ENCODE peak calls at places on chromosomes 3 and 15, in six cellular contexts. One of them, this sample, is unnamed.
A peak's percentile ranks its signal among the peaks of the same experiment; 100 is the strongest.

GRCh38 chr3:33687406-33688010 is 30.5 kb downstream of the CLASP2 start:
- DNase-seq in BJ: no peak
- DNase-seq in tibial artery: no peak
- DNase-seq in endothelial cell: no peak
- DNase-seq in K562: no peak
- DNase-seq in mammary epithelial cell: peak; percentile 53
- DNase-seq in this sample: no peak

GRCh38 chr15:48373855-48374421 is 42.7 kb downstream of the DUT start:
- DNase-seq in mammary epithelial cell: peak; percentile 75
- DNase-seq in BJ: no peak
- DNase-seq in K562: peak; percentile 47
- DNase-seq in tibial artery: peak; percentile 34
- DNase-seq in endothelial cell: no peak
- DNase-seq in this sample: peak; percentile 46

GRCh38 chr15:32716960-32717289 is 879 bp upstream of the GREM1 start:
- DNase-seq in K562: no peak
- DNase-seq in BJ: no peak
- DNase-seq in endothelial cell: no peak
- DNase-seq in mammary epithelial cell: no peak
- DNase-seq in tibial artery: no peak
- DNase-seq in this sample: no peak

GRCh38 chr3:107239703-107240102 is 137.5 kb upstream of the CCDC54 start:
- DNase-seq in BJ: no peak
- DNase-seq in mammary epithelial cell: no peak
- DNase-seq in endothelial cell: no peak
- DNase-seq in tibial artery: no peak
- DNase-seq in K562: no peak
- DNase-seq in this sample: no peak

GRCh38 chr3:166263460-166263859 is 426.2 kb upstream of the BCHE start:
- DNase-seq in tibial artery: no peak
- DNase-seq in endothelial cell: no peak
- DNase-seq in mammary epithelial cell: no peak
- DNase-seq in BJ: no peak
- DNase-seq in K562: peak; percentile 8
- DNase-seq in this sample: no peak

GRCh38 chr3:109923431-109923830 is 586.1 kb upstream of the DPPA4 start:
- DNase-seq in K562: no peak
- DNase-seq in endothelial cell: no peak
- DNase-seq in BJ: no peak
- DNase-seq in tibial artery: no peak
- DNase-seq in mammary epithelial cell: peak; percentile 63
- DNase-seq in this sample: no peak

GRCh38 chr3:190696777-190697501 is 165.6 kb downstream of the GMNC start:
- DNase-seq in endothelial cell: peak; percentile 13
- DNase-seq in BJ: no peak
- DNase-seq in mammary epithelial cell: no peak
- DNase-seq in K562: no peak
- DNase-seq in tibial artery: no peak
- DNase-seq in this sample: no peak

GRCh38 chr15:43516185-43516584 is 1.2 kb upstream of the MAP1A start:
- DNase-seq in BJ: no peak
- DNase-seq in K562: peak; percentile 27
- DNase-seq in endothelial cell: no peak
- DNase-seq in mammary epithelial cell: no peak
- DNase-seq in tibial artery: peak; percentile 62
- DNase-seq in this sample: no peak

GRCh38 chr3:119570229-119570628 is 9.1 kb upstream of the ADPRH start:
- DNase-seq in BJ: no peak
- DNase-seq in mammary epithelial cell: no peak
- DNase-seq in K562: no peak
- DNase-seq in endothelial cell: no peak
- DNase-seq in tibial artery: no peak
- DNase-seq in this sample: no peak
- TF ChIP-seq CTCF in BJ: no peak
- TF ChIP-seq CTCF in mammary epithelial cell: no peak
- TF ChIP-seq CTCF in K562: no peak
- TF ChIP-seq CTCF in endothelial cell: no peak
- TF ChIP-seq CTCF in tibial artery: no peak
- TF ChIP-seq CTCF in this sample: no peak

DNA sequence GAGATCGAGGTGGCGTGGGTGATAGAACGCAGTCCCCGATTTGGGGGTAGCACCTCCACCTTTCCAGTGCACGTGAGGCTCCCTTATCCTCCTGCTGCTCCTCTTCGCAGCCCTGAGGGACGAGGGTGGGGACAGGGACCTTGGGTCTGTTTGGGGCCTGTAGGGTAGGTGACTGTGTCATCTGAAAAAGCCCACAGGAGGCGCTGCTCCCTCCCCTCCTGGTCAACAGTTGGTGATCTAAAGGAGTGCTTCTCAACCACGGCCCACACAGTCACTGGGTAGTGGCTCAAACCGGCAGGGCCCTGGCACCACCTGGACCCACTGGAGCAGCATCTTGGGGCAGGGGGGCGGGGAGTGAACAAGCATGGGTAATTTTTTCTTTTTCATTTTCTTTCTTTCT is 7.1 kb downstream of the LRRK1 start:
- DNase-seq in BJ: no peak
- DNase-seq in tibial artery: no peak
- DNase-seq in endothelial cell: no peak
- DNase-seq in mammary epithelial cell: no peak
- DNase-seq in K562: peak; percentile 22
- DNase-seq in this sample: peak; percentile 51
- TF ChIP-seq CTCF in BJ: no peak
- TF ChIP-seq CTCF in tibial artery: no peak
- TF ChIP-seq CTCF in endothelial cell: no peak
- TF ChIP-seq CTCF in mammary epithelial cell: no peak
- TF ChIP-seq CTCF in K562: peak; percentile 42
- TF ChIP-seq CTCF in this sample: no peak

GRCh38 chr15:100918690-100919480 is at the start of gene LRRK1:
- DNase-seq in K562: peak; percentile 28
- DNase-seq in tibial artery: no peak
- DNase-seq in BJ: no peak
- DNase-seq in mammary epithelial cell: peak; percentile 60
- DNase-seq in endothelial cell: peak; percentile 33
- DNase-seq in this sample: no peak

GRCh38 chr15:100918034-100918689 is 995 bp upstream of the LRRK1 start:
- DNase-seq in tibial artery: peak; percentile 79
- DNase-seq in BJ: no peak
- DNase-seq in endothelial cell: peak; percentile 86
- DNase-seq in mammary epithelial cell: peak; percentile 77
- DNase-seq in K562: peak; percentile 69
- DNase-seq in this sample: peak; percentile 91

GRCh38 chr15:100913961-100914360 is 5.2 kb upstream of the LRRK1 start:
- DNase-seq in endothelial cell: no peak
- DNase-seq in BJ: no peak
- DNase-seq in tibial artery: no peak
- DNase-seq in K562: no peak
- DNase-seq in mammary epithelial cell: no peak
- DNase-seq in this sample: no peak

GRCh38 chr15:100911086-100911485 is 8.1 kb upstream of the LRRK1 start:
- DNase-seq in endothelial cell: no peak
- DNase-seq in BJ: no peak
- DNase-seq in tibial artery: no peak
- DNase-seq in K562: no peak
- DNase-seq in mammary epithelial cell: no peak
- DNase-seq in this sample: no peak

GRCh38 chr15:100914876-100915275 is 4.3 kb upstream of the LRRK1 start:
- DNase-seq in mammary epithelial cell: no peak
- DNase-seq in tibial artery: no peak
- DNase-seq in K562: no peak
- DNase-seq in endothelial cell: peak; percentile 25
- DNase-seq in BJ: no peak
- DNase-seq in this sample: no peak
- TF ChIP-seq CTCF in mammary epithelial cell: peak; percentile 21
- TF ChIP-seq CTCF in tibial artery: no peak
- TF ChIP-seq CTCF in K562: peak; percentile 19
- TF ChIP-seq CTCF in endothelial cell: no peak
- TF ChIP-seq CTCF in BJ: peak; percentile 39
- TF ChIP-seq CTCF in this sample: peak; percentile 9

GRCh38 chr3:63193647-63194046 is 84.5 kb upstream of the SYNPR start:
- DNase-seq in endothelial cell: no peak
- DNase-seq in mammary epithelial cell: peak; percentile 9
- DNase-seq in K562: peak; percentile 5
- DNase-seq in BJ: no peak
- DNase-seq in tibial artery: no peak
- DNase-seq in this sample: no peak
- TF ChIP-seq CTCF in endothelial cell: peak; percentile 36
- TF ChIP-seq CTCF in mammary epithelial cell: peak; percentile 65
- TF ChIP-seq CTCF in K562: peak; percentile 42
- TF ChIP-seq CTCF in BJ: peak; percentile 41
- TF ChIP-seq CTCF in tibial artery: no peak
- TF ChIP-seq CTCF in this sample: peak; percentile 46

DNA sequence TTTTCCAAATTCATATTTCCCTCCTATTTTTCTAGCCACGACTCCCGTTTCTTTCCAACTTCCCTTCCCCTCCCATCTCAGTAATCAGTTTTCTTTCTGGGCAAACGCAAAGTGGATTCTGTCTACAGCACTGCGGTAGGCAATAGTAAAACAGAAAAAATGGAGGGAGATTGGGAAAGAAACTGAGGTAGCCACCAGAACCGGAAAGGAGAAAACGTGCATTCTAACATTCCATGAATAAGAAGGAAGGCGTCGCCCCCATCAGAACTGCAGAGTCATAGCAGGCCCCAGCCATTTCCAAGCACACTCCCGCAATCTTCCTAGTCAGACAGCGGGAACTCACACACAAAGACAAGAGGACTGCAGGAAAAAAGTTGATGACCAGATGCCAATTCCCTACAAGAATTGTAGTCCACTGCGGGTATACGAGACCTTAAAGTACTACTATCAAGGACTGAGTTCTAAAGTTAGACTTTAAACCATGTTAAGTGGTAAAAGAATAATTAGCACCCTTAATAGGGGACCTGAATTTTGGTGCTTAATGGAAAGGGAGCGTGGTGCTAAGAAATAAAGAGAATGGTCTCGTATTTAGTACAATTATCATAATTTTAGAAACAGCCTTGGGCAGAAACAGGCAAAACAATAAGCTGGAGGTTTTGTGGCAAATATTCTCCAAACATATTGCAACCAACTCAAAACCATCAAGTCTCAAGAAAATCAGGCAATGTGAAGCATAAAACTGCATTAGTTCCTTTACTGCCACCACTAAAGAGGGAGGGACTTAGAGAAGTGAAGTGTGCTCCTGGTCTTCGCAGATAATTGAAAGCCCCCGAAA is 1.4 kb downstream of the PFN2 start:
- DNase-seq in tibial artery: peak; percentile 51
- DNase-seq in K562: peak; percentile 23
- DNase-seq in BJ: no peak
- DNase-seq in mammary epithelial cell: peak; percentile 72
- DNase-seq in endothelial cell: peak; percentile 55
- DNase-seq in this sample: no peak
- TF ChIP-seq CTCF in tibial artery: no peak
- TF ChIP-seq CTCF in K562: no peak
- TF ChIP-seq CTCF in BJ: peak; percentile 25
- TF ChIP-seq CTCF in mammary epithelial cell: peak; percentile 21
- TF ChIP-seq CTCF in endothelial cell: no peak
- TF ChIP-seq CTCF in this sample: peak; percentile 34

DNA sequence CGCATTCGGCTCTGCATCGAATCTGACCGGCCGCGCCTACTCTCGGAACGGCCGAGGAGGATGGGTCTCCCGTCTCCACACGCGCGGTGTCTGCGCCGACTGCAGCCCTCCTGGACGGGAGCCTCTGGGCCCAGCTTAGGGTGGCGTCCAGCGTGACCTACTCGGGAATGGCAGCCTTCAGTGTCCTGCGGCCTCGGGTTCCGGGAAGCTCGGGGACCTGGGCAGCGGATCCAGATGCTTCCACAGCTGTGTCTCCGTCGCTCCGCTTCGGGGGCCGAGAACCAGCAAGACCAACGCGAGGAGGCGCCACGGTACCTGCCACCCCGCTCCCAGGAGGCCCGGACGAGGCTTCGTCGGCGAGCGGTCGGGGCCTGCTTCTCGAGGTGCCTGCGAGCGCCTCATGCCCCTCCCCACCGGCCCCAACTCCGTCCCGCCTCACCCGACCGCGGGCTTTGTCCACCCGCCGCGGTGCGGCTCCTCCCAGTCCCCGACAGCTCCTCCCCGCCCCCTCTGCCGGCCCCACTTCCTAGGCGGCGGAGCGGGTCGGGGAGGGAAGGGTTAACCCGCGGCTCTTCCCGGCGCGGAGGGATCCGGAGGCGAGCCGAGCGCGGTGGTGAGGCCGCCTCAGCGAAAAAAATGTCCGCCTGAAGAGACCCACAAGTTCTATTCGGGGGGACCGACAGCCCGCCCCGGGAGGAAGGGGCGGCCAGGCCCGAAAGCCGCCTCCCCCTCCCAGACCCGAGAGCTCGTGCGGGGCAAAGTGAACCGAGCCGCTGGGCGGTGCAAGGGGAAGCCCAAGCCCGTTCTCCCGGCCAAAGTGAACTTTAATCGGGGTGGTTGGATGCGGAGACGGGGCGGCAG is at the start of gene TCF12:
- DNase-seq in endothelial cell: peak; percentile 97
- DNase-seq in tibial artery: peak; percentile 94
- DNase-seq in mammary epithelial cell: peak; percentile 95
- DNase-seq in BJ: peak; percentile 51
- DNase-seq in K562: peak; percentile 96
- DNase-seq in this sample: peak; percentile 98
- TF ChIP-seq CTCF in endothelial cell: no peak
- TF ChIP-seq CTCF in tibial artery: peak; percentile 16
- TF ChIP-seq CTCF in mammary epithelial cell: peak; percentile 66
- TF ChIP-seq CTCF in BJ: peak; percentile 56
- TF ChIP-seq CTCF in K562: peak; percentile 65
- TF ChIP-seq CTCF in this sample: peak; percentile 57

DNA sequence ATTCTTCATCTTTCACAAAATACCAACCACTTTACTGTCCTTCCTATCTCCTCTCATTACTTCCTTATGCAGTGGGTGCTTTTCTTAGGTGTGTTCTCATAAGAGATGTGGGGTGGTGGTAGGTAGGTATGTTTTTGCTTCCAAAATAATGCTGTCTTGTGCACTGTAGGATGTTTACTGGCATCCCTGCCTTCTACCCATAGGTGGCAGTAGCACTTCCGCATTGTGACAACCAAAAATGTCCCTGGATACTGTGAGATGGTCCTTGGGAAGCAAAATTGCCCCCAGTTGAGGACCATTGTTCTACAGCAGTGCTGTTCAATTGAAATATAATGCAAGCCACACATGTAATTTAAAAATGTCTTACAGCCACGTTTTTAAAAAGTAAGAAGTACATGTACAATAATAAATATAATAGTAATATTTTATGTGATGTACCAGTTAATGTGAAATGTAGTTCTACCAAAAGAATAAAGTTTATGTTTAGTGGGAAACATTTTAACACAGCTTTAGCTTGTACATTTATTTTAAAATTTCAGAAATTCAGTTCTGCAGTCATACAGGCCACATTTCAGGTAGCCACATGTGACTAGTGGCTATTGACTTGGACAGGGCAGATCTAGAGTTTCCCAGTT is 75.2 kb downstream of the NEO1 start:
- DNase-seq in tibial artery: no peak
- DNase-seq in K562: peak; percentile 51
- DNase-seq in endothelial cell: peak; percentile 56
- DNase-seq in mammary epithelial cell: peak; percentile 14
- DNase-seq in BJ: no peak
- DNase-seq in this sample: no peak
- TF ChIP-seq CTCF in tibial artery: peak; percentile 43
- TF ChIP-seq CTCF in K562: peak; percentile 75
- TF ChIP-seq CTCF in endothelial cell: peak; percentile 82
- TF ChIP-seq CTCF in mammary epithelial cell: peak; percentile 87
- TF ChIP-seq CTCF in BJ: peak; percentile 84
- TF ChIP-seq CTCF in this sample: peak; percentile 66

GRCh38 chr3:59212128-59212764 is 162.4 kb upstream of the CFAP20DC start:
- DNase-seq in tibial artery: no peak
- DNase-seq in BJ: no peak
- DNase-seq in mammary epithelial cell: peak; percentile 62
- DNase-seq in K562: peak; percentile 28
- DNase-seq in endothelial cell: peak; percentile 19
- DNase-seq in this sample: no peak
- TF ChIP-seq CTCF in tibial artery: peak; percentile 22
- TF ChIP-seq CTCF in BJ: peak; percentile 62
- TF ChIP-seq CTCF in mammary epithelial cell: peak; percentile 72
- TF ChIP-seq CTCF in K562: peak; percentile 61
- TF ChIP-seq CTCF in endothelial cell: peak; percentile 60
- TF ChIP-seq CTCF in this sample: peak; percentile 78